ENCODE peak calls at places on chromosomes 3 and 15, in four cellular contexts. One of them, this sample, is unnamed.

GRCh38 chr3:57227930-57228733 is 603 bp downstream of the APPL1 start:
- DNase-seq in esophagus squamous epithelium: no peak
- DNase-seq in GM23338: peak; percentile 61
- DNase-seq in fibroblast of mammary gland: peak; percentile 59
- DNase-seq in this sample: peak; percentile 68

GRCh38 chr3:50806806-50807205 is 132.1 kb downstream of the DOCK3 start:
- DNase-seq in GM23338: peak; percentile 62
- DNase-seq in fibroblast of mammary gland: no peak
- DNase-seq in esophagus squamous epithelium: no peak
- DNase-seq in this sample: no peak

GRCh38 chr3:134364061-134364935 is 9.9 kb downstream of the AMOTL2 start:
- DNase-seq in GM23338: peak; percentile 99
- DNase-seq in esophagus squamous epithelium: peak; percentile 21
- DNase-seq in fibroblast of mammary gland: peak; percentile 95
- DNase-seq in this sample: peak; percentile 99

GRCh38 chr3:7536510-7536909 is 675.6 kb downstream of the GRM7 start:
- DNase-seq in GM23338: no peak
- DNase-seq in esophagus squamous epithelium: no peak
- DNase-seq in fibroblast of mammary gland: no peak
- DNase-seq in this sample: no peak

GRCh38 chr15:87211547-87211946 is 1045.0 kb downstream of the NTRK3 start:
- DNase-seq in esophagus squamous epithelium: no peak
- DNase-seq in fibroblast of mammary gland: no peak
- DNase-seq in GM23338: no peak
- DNase-seq in this sample: no peak

GRCh38 chr15:72784233-72784876 is 797 bp upstream of the ADPGK start:
- DNase-seq in fibroblast of mammary gland: peak; percentile 88
- DNase-seq in GM23338: peak; percentile 86
- DNase-seq in esophagus squamous epithelium: no peak
- DNase-seq in this sample: peak; percentile 74

GRCh38 chr3:81758275-81758674 is 3.2 kb downstream of the GBE1 start:
- DNase-seq in fibroblast of mammary gland: peak; percentile 93
- DNase-seq in GM23338: no peak
- DNase-seq in esophagus squamous epithelium: no peak
- DNase-seq in this sample: peak; percentile 91

GRCh38 chr15:90582553-90582952 is 52.8 kb downstream of the CRTC3 start:
- DNase-seq in esophagus squamous epithelium: no peak
- DNase-seq in fibroblast of mammary gland: no peak
- DNase-seq in GM23338: no peak
- DNase-seq in this sample: no peak

GRCh38 chr15:69881760-69882159 is 216.0 kb downstream of the TLE3 start:
- DNase-seq in GM23338: no peak
- DNase-seq in esophagus squamous epithelium: no peak
- DNase-seq in fibroblast of mammary gland: no peak
- DNase-seq in this sample: no peak

GRCh38 chr3:115581347-115582135 is 41.8 kb upstream of the GAP43 start:
- DNase-seq in GM23338: no peak
- DNase-seq in esophagus squamous epithelium: no peak
- DNase-seq in fibroblast of mammary gland: peak; percentile 48
- DNase-seq in this sample: peak; percentile 65

GRCh38 chr15:82122754-82123400 is 77.1 kb upstream of the MEX3B start:
- DNase-seq in esophagus squamous epithelium: no peak
- DNase-seq in GM23338: no peak
- DNase-seq in fibroblast of mammary gland: peak; percentile 98
- DNase-seq in this sample: peak; percentile 97

GRCh38 chr3:108085821-108086350 is 4.9 kb downstream of the CD47 start:
- DNase-seq in GM23338: no peak
- DNase-seq in fibroblast of mammary gland: no peak
- DNase-seq in esophagus squamous epithelium: no peak
- DNase-seq in this sample: no peak

GRCh38 chr15:90872481-90873184 is 4.2 kb downstream of the FURIN start:
- DNase-seq in fibroblast of mammary gland: peak; percentile 84
- DNase-seq in esophagus squamous epithelium: no peak
- DNase-seq in GM23338: no peak
- DNase-seq in this sample: peak; percentile 83

GRCh38 chr3:16426665-16427064 is 86.8 kb downstream of the RFTN1 start:
- DNase-seq in esophagus squamous epithelium: no peak
- DNase-seq in GM23338: no peak
- DNase-seq in fibroblast of mammary gland: no peak
- DNase-seq in this sample: peak; percentile 38

GRCh38 chr3:16430717-16431630 is 82.5 kb downstream of the RFTN1 start:
- DNase-seq in GM23338: no peak
- DNase-seq in fibroblast of mammary gland: no peak
- DNase-seq in esophagus squamous epithelium: no peak
- DNase-seq in this sample: no peak

GRCh38 chr3:16427309-16427965 is 86.1 kb downstream of the RFTN1 start:
- DNase-seq in fibroblast of mammary gland: peak; percentile 97
- DNase-seq in GM23338: no peak
- DNase-seq in esophagus squamous epithelium: no peak
- DNase-seq in this sample: peak; percentile 90

GRCh38 chr3:16425398-16426057 is 88.0 kb downstream of the RFTN1 start:
- DNase-seq in fibroblast of mammary gland: no peak
- DNase-seq in esophagus squamous epithelium: no peak
- DNase-seq in GM23338: peak; percentile 23
- DNase-seq in this sample: no peak

DNA sequence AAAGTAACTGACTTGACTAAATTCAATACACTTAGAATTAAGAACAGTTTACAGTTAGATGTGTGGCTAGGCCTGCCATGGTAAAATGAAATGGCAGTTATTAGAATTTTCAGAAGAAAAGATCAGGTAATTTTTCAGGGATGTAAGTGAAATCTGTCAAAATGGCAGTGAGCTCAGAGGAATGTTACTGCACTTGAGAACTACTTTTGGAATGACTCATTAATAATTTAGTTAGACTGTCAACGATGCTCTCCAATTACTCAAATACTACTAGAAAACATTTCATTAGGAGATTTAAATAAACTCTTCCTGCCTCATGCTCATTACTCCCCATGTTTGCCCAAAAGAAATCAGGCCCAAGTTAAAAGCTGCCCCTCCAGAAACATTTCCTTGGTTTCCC is 84.4 kb downstream of the RFTN1 start:
- DNase-seq in esophagus squamous epithelium: no peak
- DNase-seq in GM23338: no peak
- DNase-seq in fibroblast of mammary gland: peak; percentile 47
- DNase-seq in this sample: peak; percentile 46
- H3K4me3 ChIP-seq in esophagus squamous epithelium: no peak overlapping the region
- H3K4me3 ChIP-seq in GM23338: no peak overlapping the region
- H3K4me3 ChIP-seq in fibroblast of mammary gland: no peak overlapping the region
- H3K4me3 ChIP-seq in this sample: no peak overlapping the region

GRCh38 chr3:129276385-129276784 is 2.3 kb upstream of the HMCES start:
- DNase-seq in fibroblast of mammary gland: no peak
- DNase-seq in GM23338: no peak
- DNase-seq in esophagus squamous epithelium: no peak
- DNase-seq in this sample: no peak
- TF ChIP-seq CTCF in fibroblast of mammary gland: no peak
- TF ChIP-seq CTCF in GM23338: no peak
- TF ChIP-seq CTCF in esophagus squamous epithelium: no peak
- TF ChIP-seq CTCF in this sample: no peak

DNA sequence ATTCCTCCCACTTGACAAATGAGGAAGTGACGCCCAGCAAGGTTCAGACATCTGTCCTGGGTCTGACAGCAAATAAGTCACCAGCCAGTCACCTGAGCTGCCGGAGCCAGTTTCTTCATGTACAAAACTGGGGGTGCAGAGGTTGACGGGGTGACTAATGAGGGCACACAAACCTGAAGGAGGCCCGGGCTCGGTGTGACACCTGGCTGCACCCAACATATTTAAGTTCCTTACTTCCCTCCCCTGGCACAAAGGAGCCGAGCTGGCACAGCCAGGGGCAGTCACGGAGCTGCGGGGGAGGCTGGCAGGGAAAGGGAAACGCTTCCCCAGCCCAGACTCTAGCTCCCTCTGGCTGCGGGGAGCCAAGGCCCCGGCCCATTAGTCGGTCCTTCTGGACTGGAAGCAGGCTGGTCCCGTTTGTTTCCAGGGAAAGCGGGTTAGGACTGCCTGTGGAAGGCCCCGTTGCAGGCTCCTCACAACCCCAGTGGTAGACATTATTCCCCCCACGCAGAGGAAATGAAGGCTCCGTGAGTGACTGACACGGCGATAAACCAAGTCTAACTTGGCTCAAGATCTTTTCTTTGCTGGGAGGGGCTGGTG is 2.3 kb downstream of the FBXL22 start:
- DNase-seq in esophagus squamous epithelium: peak; percentile 29
- DNase-seq in GM23338: peak; percentile 73
- DNase-seq in fibroblast of mammary gland: peak; percentile 51
- DNase-seq in this sample: no peak
- H3K4me3 ChIP-seq in esophagus squamous epithelium: peak overlapping the region; percentile 90
- H3K4me3 ChIP-seq in GM23338: peak overlapping the region; percentile 77
- H3K4me3 ChIP-seq in fibroblast of mammary gland: peak overlapping the region; percentile 66
- H3K4me3 ChIP-seq in this sample: no peak overlapping the region

DNA sequence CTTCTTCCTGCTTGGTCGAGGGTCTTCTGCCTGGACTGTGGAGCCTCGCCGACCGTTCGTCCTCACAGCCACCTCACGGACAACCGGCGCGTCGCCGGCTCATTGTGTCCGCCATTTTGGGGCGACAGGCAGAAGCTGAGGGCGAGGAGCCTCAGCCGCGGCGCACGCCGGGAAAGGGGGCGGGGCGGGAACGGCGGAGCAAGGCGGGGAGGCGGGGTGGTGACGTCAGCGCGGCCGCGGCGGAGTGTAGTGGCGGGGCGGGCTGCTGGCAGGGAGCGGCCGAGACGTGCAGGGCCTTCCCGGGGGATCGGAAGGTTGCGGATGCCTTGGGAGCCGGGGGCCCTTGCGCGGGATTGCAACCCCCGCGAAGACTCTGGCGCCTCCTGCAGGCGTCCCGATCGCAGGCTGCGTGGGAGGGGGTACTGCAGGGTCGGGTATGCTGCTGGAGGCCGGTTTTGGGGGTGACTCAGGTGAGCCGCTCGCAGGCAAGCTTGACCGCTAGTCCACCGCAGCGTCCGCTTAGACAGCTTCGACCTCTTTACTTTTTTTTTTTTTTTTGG is at the start of gene WDR82:
- DNase-seq in esophagus squamous epithelium: peak; percentile 61
- DNase-seq in GM23338: peak; percentile 97
- DNase-seq in fibroblast of mammary gland: peak; percentile 88
- DNase-seq in this sample: peak; percentile 98
- TF ChIP-seq CTCF in esophagus squamous epithelium: peak; percentile 43
- TF ChIP-seq CTCF in GM23338: peak; percentile 61
- TF ChIP-seq CTCF in fibroblast of mammary gland: peak; percentile 46
- TF ChIP-seq CTCF in this sample: peak; percentile 45

DNA sequence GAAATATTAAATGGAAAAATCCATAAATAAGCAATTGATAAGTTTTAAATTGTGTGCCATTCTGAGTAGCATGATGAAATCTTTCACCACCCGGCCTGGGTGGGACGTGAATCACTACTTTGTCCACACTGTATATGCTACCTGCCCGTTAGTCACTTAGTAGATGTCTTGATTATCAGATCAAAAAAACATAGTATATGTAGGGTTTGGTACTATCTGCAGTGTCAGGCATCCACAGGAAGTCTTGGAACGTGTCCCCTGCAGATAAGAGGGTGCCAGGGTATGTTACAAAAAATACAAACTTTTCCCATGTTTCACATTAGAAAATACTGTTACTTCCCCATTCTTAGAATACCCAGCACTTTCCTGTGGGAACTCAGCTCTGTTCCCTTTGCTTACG is 35.2 kb downstream of the FAM81A start:
- DNase-seq in esophagus squamous epithelium: no peak
- DNase-seq in fibroblast of mammary gland: no peak
- DNase-seq in GM23338: no peak
- DNase-seq in this sample: no peak
- H3K4me3 ChIP-seq in esophagus squamous epithelium: no peak overlapping the region
- H3K4me3 ChIP-seq in fibroblast of mammary gland: no peak overlapping the region
- H3K4me3 ChIP-seq in GM23338: no peak overlapping the region
- H3K4me3 ChIP-seq in this sample: no peak overlapping the region

GRCh38 chr3:66418432-66419052 is 82.3 kb downstream of the LRIG1 start:
- DNase-seq in esophagus squamous epithelium: no peak
- DNase-seq in fibroblast of mammary gland: no peak
- DNase-seq in GM23338: no peak
- DNase-seq in this sample: no peak

GRCh38 chr3:66414846-66415245 is 86.0 kb downstream of the LRIG1 start:
- DNase-seq in esophagus squamous epithelium: no peak
- DNase-seq in GM23338: no peak
- DNase-seq in fibroblast of mammary gland: no peak
- DNase-seq in this sample: no peak

GRCh38 chr3:66415867-66416428 is 84.9 kb downstream of the LRIG1 start:
- DNase-seq in GM23338: no peak
- DNase-seq in esophagus squamous epithelium: no peak
- DNase-seq in fibroblast of mammary gland: no peak
- DNase-seq in this sample: no peak

GRCh38 chr3:66416556-66417304 is 84.1 kb downstream of the LRIG1 start:
- DNase-seq in fibroblast of mammary gland: no peak
- DNase-seq in GM23338: no peak
- DNase-seq in esophagus squamous epithelium: no peak
- DNase-seq in this sample: no peak

DNA sequence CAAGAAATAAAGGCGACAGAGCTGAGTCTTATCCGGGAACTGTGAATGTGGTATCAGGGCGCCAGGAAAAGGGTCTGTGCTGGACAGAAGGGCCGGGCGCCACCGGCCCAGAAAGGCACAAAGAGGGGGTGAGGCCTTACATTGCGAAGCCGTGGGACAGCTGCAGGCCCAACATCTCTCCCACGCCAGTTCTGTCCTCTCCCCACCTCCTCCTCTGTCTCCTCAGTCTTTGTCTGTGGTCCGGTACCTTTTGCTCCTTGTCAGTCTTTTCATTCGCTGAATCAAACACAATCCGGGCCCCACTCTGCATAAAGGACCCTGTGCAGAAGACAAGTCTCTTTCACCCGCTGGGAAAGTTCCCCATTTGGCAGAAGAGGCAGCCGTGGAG is 81.8 kb downstream of the LRIG1 start:
- DNase-seq in esophagus squamous epithelium: no peak
- DNase-seq in GM23338: no peak
- DNase-seq in fibroblast of mammary gland: no peak
- DNase-seq in this sample: no peak
- TF ChIP-seq CTCF in esophagus squamous epithelium: no peak
- TF ChIP-seq CTCF in GM23338: no peak
- TF ChIP-seq CTCF in fibroblast of mammary gland: no peak
- TF ChIP-seq CTCF in this sample: no peak

GRCh38 chr3:30659270-30660127 is 53.1 kb downstream of the TGFBR2 start:
- DNase-seq in fibroblast of mammary gland: peak; percentile 97
- DNase-seq in GM23338: no peak
- DNase-seq in esophagus squamous epithelium: no peak
- DNase-seq in this sample: peak; percentile 95

GRCh38 chr3:30658328-30659052 is 52.1 kb downstream of the TGFBR2 start:
- DNase-seq in esophagus squamous epithelium: no peak
- DNase-seq in fibroblast of mammary gland: peak; percentile 85
- DNase-seq in GM23338: no peak
- DNase-seq in this sample: peak; percentile 88

GRCh38 chr3:30656624-30657141 is 50.3 kb downstream of the TGFBR2 start:
- DNase-seq in GM23338: no peak
- DNase-seq in fibroblast of mammary gland: no peak
- DNase-seq in esophagus squamous epithelium: no peak
- DNase-seq in this sample: no peak

GRCh38 chr3:30660128-30660525 is 53.7 kb downstream of the TGFBR2 start:
- DNase-seq in GM23338: no peak
- DNase-seq in fibroblast of mammary gland: no peak
- DNase-seq in esophagus squamous epithelium: no peak
- DNase-seq in this sample: no peak

GRCh38 chr3:30657914-30658313 is 51.5 kb downstream of the TGFBR2 start:
- DNase-seq in GM23338: no peak
- DNase-seq in fibroblast of mammary gland: peak; percentile 49
- DNase-seq in esophagus squamous epithelium: no peak
- DNase-seq in this sample: peak; percentile 59
- H3K4me3 ChIP-seq in GM23338: no peak overlapping the region
- H3K4me3 ChIP-seq in fibroblast of mammary gland: no peak overlapping the region
- H3K4me3 ChIP-seq in esophagus squamous epithelium: no peak overlapping the region
- H3K4me3 ChIP-seq in this sample: no peak overlapping the region